ENCODE peak calls at places on chromosomes 2 and 18, in six cellular contexts. One of them, this sample, is unnamed.

GRCh38 chr2:6506311-6507258 is 359.1 kb downstream of the CMPK2 start:
- DNase-seq in neuronal stem cell: no peak
- DNase-seq in ovary: no peak
- DNase-seq in neural progenitor cell: no peak
- DNase-seq in mucosa of descending colon: peak; percentile 66
- DNase-seq in CD8-positive, alpha-beta T cell: no peak
- DNase-seq in this sample: no peak

GRCh38 chr2:7648381-7648780 is 731.2 kb downstream of the RNF144A start:
- DNase-seq in neuronal stem cell: no peak
- DNase-seq in ovary: no peak
- DNase-seq in neural progenitor cell: no peak
- DNase-seq in mucosa of descending colon: no peak
- DNase-seq in CD8-positive, alpha-beta T cell: no peak
- DNase-seq in this sample: no peak

GRCh38 chr18:69031571-69032451 is 233.9 kb downstream of the CCDC102B start:
- DNase-seq in neuronal stem cell: no peak
- DNase-seq in ovary: no peak
- DNase-seq in neural progenitor cell: no peak
- DNase-seq in mucosa of descending colon: no peak
- DNase-seq in CD8-positive, alpha-beta T cell: no peak
- DNase-seq in this sample: no peak

GRCh38 chr18:2310824-2311349 is 260.4 kb downstream of the METTL4 start:
- DNase-seq in neuronal stem cell: no peak
- DNase-seq in ovary: no peak
- DNase-seq in neural progenitor cell: no peak
- DNase-seq in mucosa of descending colon: no peak
- DNase-seq in CD8-positive, alpha-beta T cell: no peak
- DNase-seq in this sample: peak; percentile 76

GRCh38 chr2:40488927-40489677 is 37.2 kb upstream of the SLC8A1 start:
- DNase-seq in neuronal stem cell: no peak
- DNase-seq in ovary: no peak
- DNase-seq in neural progenitor cell: no peak
- DNase-seq in mucosa of descending colon: no peak
- DNase-seq in CD8-positive, alpha-beta T cell: no peak
- DNase-seq in this sample: no peak

GRCh38 chr2:85353876-85354285 is 447 bp downstream of the RETSAT start:
- DNase-seq in neuronal stem cell: peak; percentile 3
- DNase-seq in ovary: peak; percentile 61
- DNase-seq in neural progenitor cell: peak; percentile 12
- DNase-seq in mucosa of descending colon: peak; percentile 82
- DNase-seq in CD8-positive, alpha-beta T cell: no peak
- DNase-seq in this sample: peak; percentile 64

GRCh38 chr2:242022550-242023290 is 153.2 kb downstream of the RTP5 start:
- DNase-seq in neuronal stem cell: no peak
- DNase-seq in ovary: peak; percentile 19
- DNase-seq in neural progenitor cell: no peak
- DNase-seq in mucosa of descending colon: no peak
- DNase-seq in CD8-positive, alpha-beta T cell: no peak
- DNase-seq in this sample: no peak

GRCh38 chr2:73823916-73824523 is 4.7 kb upstream of the STAMBP start:
- DNase-seq in neuronal stem cell: peak; percentile 47
- DNase-seq in ovary: no peak
- DNase-seq in neural progenitor cell: peak; percentile 61
- DNase-seq in mucosa of descending colon: no peak
- DNase-seq in CD8-positive, alpha-beta T cell: no peak
- DNase-seq in this sample: peak; percentile 57

GRCh38 chr2:6254446-6254845 is 562.3 kb downstream of the SOX11 start:
- DNase-seq in neuronal stem cell: no peak
- DNase-seq in ovary: no peak
- DNase-seq in neural progenitor cell: no peak
- DNase-seq in mucosa of descending colon: no peak
- DNase-seq in CD8-positive, alpha-beta T cell: no peak
- DNase-seq in this sample: no peak

GRCh38 chr2:220915087-220915486 is 657.0 kb downstream of the EPHA4 start:
- DNase-seq in neuronal stem cell: no peak
- DNase-seq in ovary: no peak
- DNase-seq in neural progenitor cell: no peak
- DNase-seq in mucosa of descending colon: no peak
- DNase-seq in CD8-positive, alpha-beta T cell: no peak
- DNase-seq in this sample: no peak

GRCh38 chr2:237201461-237202287 is 116.0 kb downstream of the COPS8 start:
- DNase-seq in neuronal stem cell: no peak
- DNase-seq in ovary: no peak
- DNase-seq in neural progenitor cell: no peak
- DNase-seq in mucosa of descending colon: no peak
- DNase-seq in CD8-positive, alpha-beta T cell: no peak
- DNase-seq in this sample: no peak

GRCh38 chr2:201909961-201910361 is 103.6 kb downstream of the CDK15 start:
- DNase-seq in neuronal stem cell: no peak
- DNase-seq in ovary: no peak
- DNase-seq in neural progenitor cell: no peak
- DNase-seq in mucosa of descending colon: no peak
- DNase-seq in CD8-positive, alpha-beta T cell: no peak
- DNase-seq in this sample: no peak

GRCh38 chr2:232901711-232902578 is 31.9 kb downstream of the SNORC start:
- DNase-seq in neuronal stem cell: no peak
- DNase-seq in ovary: no peak
- DNase-seq in neural progenitor cell: no peak
- DNase-seq in mucosa of descending colon: no peak
- DNase-seq in CD8-positive, alpha-beta T cell: no peak
- DNase-seq in this sample: no peak

GRCh38 chr2:240410808-240411207 is 24.7 kb upstream of the GPC1 start:
- DNase-seq in neuronal stem cell: no peak
- DNase-seq in ovary: peak; percentile 9
- DNase-seq in neural progenitor cell: no peak
- DNase-seq in mucosa of descending colon: no peak
- DNase-seq in CD8-positive, alpha-beta T cell: no peak
- DNase-seq in this sample: no peak

GRCh38 chr2:168683996-168684395 is 118.4 kb upstream of the NOSTRIN start:
- DNase-seq in neuronal stem cell: no peak
- DNase-seq in ovary: no peak
- DNase-seq in neural progenitor cell: no peak
- DNase-seq in mucosa of descending colon: no peak
- DNase-seq in CD8-positive, alpha-beta T cell: no peak
- DNase-seq in this sample: no peak

GRCh38 chr2:231732604-231733003 is 24.3 kb downstream of the PTMA start:
- DNase-seq in neuronal stem cell: no peak
- DNase-seq in ovary: no peak
- DNase-seq in neural progenitor cell: no peak
- DNase-seq in mucosa of descending colon: no peak
- DNase-seq in CD8-positive, alpha-beta T cell: no peak
- DNase-seq in this sample: no peak

GRCh38 chr2:106859498-106859897 is 26.5 kb downstream of the ST6GAL2 start:
- DNase-seq in neuronal stem cell: no peak
- DNase-seq in ovary: no peak
- DNase-seq in neural progenitor cell: no peak
- DNase-seq in mucosa of descending colon: no peak
- DNase-seq in CD8-positive, alpha-beta T cell: no peak
- DNase-seq in this sample: no peak

GRCh38 chr2:120818441-120818920 is 82.8 kb downstream of the GLI2 start:
- DNase-seq in neuronal stem cell: no peak
- DNase-seq in ovary: peak; percentile 85
- DNase-seq in neural progenitor cell: no peak
- DNase-seq in mucosa of descending colon: no peak
- DNase-seq in CD8-positive, alpha-beta T cell: no peak
- DNase-seq in this sample: no peak

GRCh38 chr2:44766220-44766619 is 175.3 kb upstream of the SIX3 start:
- DNase-seq in neuronal stem cell: no peak
- DNase-seq in ovary: no peak
- DNase-seq in neural progenitor cell: no peak
- DNase-seq in mucosa of descending colon: no peak
- DNase-seq in CD8-positive, alpha-beta T cell: no peak
- DNase-seq in this sample: no peak
- H3K9me3 ChIP-seq in neuronal stem cell: no peaks in the 10 kb centered on the region
- H3K9me3 ChIP-seq in ovary: no peaks in the 10 kb centered on the region
- H3K9me3 ChIP-seq in neural progenitor cell: no peaks in the 10 kb centered on the region
- H3K9me3 ChIP-seq in mucosa of descending colon: no peaks in the 10 kb centered on the region
- H3K9me3 ChIP-seq in CD8-positive, alpha-beta T cell: no peaks in the 10 kb centered on the region
- H3K9me3 ChIP-seq in this sample: no peaks in the 10 kb centered on the region

GRCh38 chr2:31213883-31214637 is 3.3 kb downstream of the CAPN14 start:
- DNase-seq in neuronal stem cell: no peak
- DNase-seq in ovary: no peak
- DNase-seq in neural progenitor cell: no peak
- DNase-seq in mucosa of descending colon: no peak
- DNase-seq in CD8-positive, alpha-beta T cell: no peak
- DNase-seq in this sample: no peak
- H3K4me3 ChIP-seq in neuronal stem cell: no peak overlapping the region
- H3K4me3 ChIP-seq in ovary: no peak overlapping the region
- H3K4me3 ChIP-seq in neural progenitor cell: no peak overlapping the region
- H3K4me3 ChIP-seq in mucosa of descending colon: no peak overlapping the region
- H3K4me3 ChIP-seq in CD8-positive, alpha-beta T cell: no peak overlapping the region
- H3K4me3 ChIP-seq in this sample: no peak overlapping the region

DNA sequence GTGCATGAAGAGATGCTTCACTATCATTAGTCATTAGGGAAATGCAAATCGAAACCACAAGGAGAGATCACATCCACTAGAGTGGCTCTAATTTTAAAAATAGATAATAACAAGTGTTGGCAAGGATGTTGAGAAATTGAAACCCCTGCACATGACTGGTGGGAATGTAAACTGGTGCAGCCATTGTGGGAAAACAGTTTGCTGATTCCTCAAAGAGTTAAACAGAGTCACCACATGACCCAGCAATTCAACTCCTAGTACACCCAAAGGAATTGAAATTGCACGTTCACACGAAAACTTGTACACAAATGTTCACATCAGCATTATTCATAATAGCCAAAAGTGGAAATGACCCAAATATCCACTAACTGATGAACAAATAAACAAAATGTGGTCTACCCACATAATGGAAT is 179.5 kb downstream of the BCL2 start:
- DNase-seq in neuronal stem cell: no peak
- DNase-seq in ovary: no peak
- DNase-seq in neural progenitor cell: no peak
- DNase-seq in mucosa of descending colon: no peak
- DNase-seq in CD8-positive, alpha-beta T cell: no peak
- DNase-seq in this sample: no peak
- H3K4me1 ChIP-seq in neuronal stem cell: peaks cover 11% of the 10 kb centered on the region
- H3K4me1 ChIP-seq in ovary: peaks cover 9% of the 10 kb centered on the region
- H3K4me1 ChIP-seq in neural progenitor cell: peaks cover 10% of the 10 kb centered on the region
- H3K4me1 ChIP-seq in mucosa of descending colon: peaks cover 10% of the 10 kb centered on the region
- H3K4me1 ChIP-seq in CD8-positive, alpha-beta T cell: peaks cover 46% of the 10 kb centered on the region
- H3K4me1 ChIP-seq in this sample: peaks cover 9% of the 10 kb centered on the region

GRCh38 chr2:47581201-47581600 is 178.2 kb downstream of the MSH2 start:
- DNase-seq in neuronal stem cell: no peak
- DNase-seq in ovary: no peak
- DNase-seq in neural progenitor cell: no peak
- DNase-seq in mucosa of descending colon: no peak
- DNase-seq in CD8-positive, alpha-beta T cell: no peak
- DNase-seq in this sample: no peak
- H3K9me3 ChIP-seq in neuronal stem cell: peaks cover 2% of the 10 kb centered on the region
- H3K9me3 ChIP-seq in ovary: no peaks in the 10 kb centered on the region
- H3K9me3 ChIP-seq in neural progenitor cell: no peaks in the 10 kb centered on the region
- H3K9me3 ChIP-seq in mucosa of descending colon: no peaks in the 10 kb centered on the region
- H3K9me3 ChIP-seq in CD8-positive, alpha-beta T cell: no peaks in the 10 kb centered on the region
- H3K9me3 ChIP-seq in this sample: no peaks in the 10 kb centered on the region

DNA sequence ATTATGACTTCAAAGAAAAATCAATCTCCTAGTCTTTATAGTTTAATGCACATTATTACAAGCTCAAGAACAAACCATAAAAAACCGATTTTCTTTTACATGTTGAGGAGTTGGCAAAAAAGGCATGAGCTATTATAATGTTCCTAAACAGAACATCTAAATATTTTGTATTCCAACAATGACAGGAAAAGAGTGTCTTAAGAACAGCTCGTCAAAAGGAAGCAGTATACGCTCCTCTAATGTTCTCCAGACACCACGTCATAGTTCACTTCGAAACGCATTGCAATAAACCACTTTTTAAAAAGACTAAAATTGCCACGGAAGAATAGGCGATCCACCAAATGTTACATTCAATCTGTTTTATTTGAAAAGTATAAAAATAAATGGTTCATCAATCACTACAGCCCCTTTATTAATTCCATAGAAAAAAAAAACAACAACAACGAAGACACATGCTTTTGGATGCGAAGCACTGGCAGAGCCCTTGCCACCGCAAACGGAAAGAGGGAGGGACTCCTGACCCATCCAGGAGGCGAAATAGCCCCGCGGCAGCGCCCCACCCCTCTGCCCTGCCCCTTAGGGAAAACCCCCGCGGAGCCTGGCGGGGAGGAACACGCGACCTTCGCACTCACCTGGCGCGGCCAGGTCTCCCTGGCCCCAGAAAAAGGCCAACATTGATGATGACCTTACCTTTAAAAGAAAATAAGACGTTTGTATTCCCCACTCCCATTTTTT is 45.8 kb downstream of the MBP start:
- DNase-seq in neuronal stem cell: no peak
- DNase-seq in ovary: peak; percentile 66
- DNase-seq in neural progenitor cell: peak; percentile 51
- DNase-seq in mucosa of descending colon: peak; percentile 82
- DNase-seq in CD8-positive, alpha-beta T cell: no peak
- DNase-seq in this sample: no peak
- H3K4me3 ChIP-seq in neuronal stem cell: peak overlapping the region; percentile 34
- H3K4me3 ChIP-seq in ovary: peak overlapping the region; percentile 29
- H3K4me3 ChIP-seq in neural progenitor cell: peak overlapping the region; percentile 51
- H3K4me3 ChIP-seq in mucosa of descending colon: no peak overlapping the region
- H3K4me3 ChIP-seq in CD8-positive, alpha-beta T cell: no peak overlapping the region
- H3K4me3 ChIP-seq in this sample: no peak overlapping the region

This sample was measured in HAP-1.